ENCODE peak calls at places on chromosome 7, in ten cellular contexts. Q is fibroblast of the aortic adventitia; P is NCI-H1694; A is ELR; N is MM.1S; H is adipocyte; K is aorta; O is amniotic stem cell; Z is stimulated activated naive B cell treated with anti-CD40 and anti-IgM and Interleukin-4, amounts not matched to agents 10 μg/mL and 1 μg/mL and 100 μg/mL, for 72 hours; I is GM20000. M is an unnamed sample.

GRCh38 chr7:98713411-98713810 is 96.3 kb downstream of the NPTX2 start:
- DNase-seq in Q (no peak), P (no peak), A (peak), N (no peak), H (no peak), K (no peak), O (no peak), Z (no peak), I (no peak), M (no peak)

GRCh38 chr7:27161721-27162547 is 3.4 kb downstream of the HOXA9 start:
- DNase-seq in Q (no peak), P (no peak), A (no peak), N (no peak), H (no peak), K (peak), O (no peak), Z (no peak), I (no peak), M (no peak)

GRCh38 chr7:135914346-135914745 is 62.8 kb downstream of the MTPN start:
- DNase-seq in Q (no peak), P (no peak), A (no peak), N (no peak), H (no peak), K (no peak), O (no peak), Z (no peak), I (no peak), M (no peak)

GRCh38 chr7:134553976-134554375 is 5.1 kb downstream of the AKR1B15 start:
- DNase-seq in Q (no peak), P (no peak), A (peak), N (peak), H (no peak), K (no peak), O (no peak), Z (no peak), I (peak), M (peak)

GRCh38 chr7:146208484-146208883 is 91.9 kb downstream of the CNTNAP2 start:
- DNase-seq in Q (no peak), P (no peak), A (no peak), N (no peak), H (no peak), K (no peak), O (no peak), Z (no peak), I (no peak), M (no peak)

GRCh38 chr7:159119026-159119741 is 25.5 kb downstream of the VIPR2 start:
- DNase-seq in Q (no peak), P (no peak), A (no peak), N (no peak), H (no peak), K (peak), O (no peak), Z (no peak), I (no peak), M (no peak)

GRCh38 chr7:140610204-140611165 is 30.1 kb downstream of the DENND2A start:
- DNase-seq in Q (peak), P (no peak), A (peak), N (no peak), H (no peak), K (no peak), O (no peak), Z (no peak), I (no peak), M (no peak)

GRCh38 chr7:5586279-5586962 is 162.8 kb upstream of the TNRC18 start:
- DNase-seq in Q (no peak), P (no peak), A (no peak), N (no peak), H (no peak), K (no peak), O (no peak), Z (no peak), I (no peak), M (no peak)

GRCh38 chr7:102234131-102234530 is 52.5 kb upstream of the SH2B2 start:
- DNase-seq in Q (no peak), P (no peak), A (no peak), N (no peak), H (no peak), K (no peak), O (no peak), Z (no peak), I (no peak), M (no peak)

GRCh38 chr7:54908760-54909438 is 109.9 kb upstream of the EGFR start:
- DNase-seq in Q (no peak), P (no peak), A (no peak), N (no peak), H (no peak), K (no peak), O (no peak), Z (no peak), I (no peak), M (no peak)

GRCh38 chr7:72092769-72093168 is 319.4 kb downstream of the CALN1 start:
- DNase-seq in Q (no peak), P (no peak), A (no peak), N (no peak), H (no peak), K (no peak), O (no peak), Z (no peak), I (no peak), M (no peak)

GRCh38 chr7:159103382-159104187 is 41.1 kb downstream of the VIPR2 start:
- DNase-seq in Q (no peak), P (no peak), A (no peak), N (no peak), H (no peak), K (peak), O (no peak), Z (no peak), I (no peak), M (no peak)

GRCh38 chr7:110307776-110308175 is 783.2 kb upstream of the LRRN3 start:
- DNase-seq in Q (no peak), P (no peak), A (no peak), N (no peak), H (peak), K (no peak), O (no peak), Z (no peak), I (no peak), M (no peak)

GRCh38 chr7:148303295-148304013 is 287.1 kb upstream of the C7orf33 start:
- DNase-seq in Q (peak), P (peak), A (peak), N (peak), H (peak), K (peak), O (peak), Z (no peak), I (no peak), M (peak)

M was measured in OCI-LY7.